ENCODE peak calls at places on chromosomes 12 and 14, in ten cellular contexts. E, V, A, B, F, L, C, U, X and R are unnamed samples.

GRCh38 chr14:69692542-69693053 is 74.3 kb upstream of the SRSF5 start:
- DNase-seq in E (no peak), V (no peak), A (no peak), B (no peak), F (no peak), L (no peak), C (no peak), U (no peak), X (no peak), R (no peak)

GRCh38 chr14:88791629-88792571 is 853 bp downstream of the EML5 start:
- DNase-seq in E (peak), V (peak), A (no peak), B (no peak), F (peak), L (no peak), C (peak), U (peak), X (no peak), R (no peak)

GRCh38 chr14:70821916-70822705 is 12.8 kb upstream of the MAP3K9 start:
- DNase-seq in E (peak), V (peak), A (peak), B (no peak), F (peak), L (peak), C (peak), U (peak), X (no peak), R (no peak)

GRCh38 chr12:51242150-51242549 is 3.5 kb downstream of the DAZAP2 start:
- DNase-seq in E (no peak), V (no peak), A (no peak), B (no peak), F (no peak), L (no peak), C (no peak), U (no peak), X (no peak), R (no peak)

GRCh38 chr12:16756833-16757552 is 151.0 kb upstream of the LMO3 start:
- DNase-seq in E (no peak), V (no peak), A (no peak), B (no peak), F (no peak), L (no peak), C (no peak), U (peak), X (no peak), R (no peak)

GRCh38 chr12:94284046-94284445 is 135.7 kb downstream of the PLXNC1 start:
- DNase-seq in E (no peak), V (no peak), A (no peak), B (no peak), F (no peak), L (no peak), C (no peak), U (no peak), X (no peak), R (no peak)

GRCh38 chr12:68189766-68190700 is 30.5 kb upstream of the IFNG start:
- DNase-seq in E (peak), V (no peak), A (no peak), B (no peak), F (no peak), L (no peak), C (peak), U (no peak), X (no peak), R (no peak)

GRCh38 chr12:57899010-57899662 is 42.2 kb upstream of the ATP23 start:
- DNase-seq in E (peak), V (peak), A (peak), B (peak), F (peak), L (peak), C (peak), U (no peak), X (no peak), R (peak)

GRCh38 chr12:111393700-111394275 is 11.9 kb upstream of the SH2B3 start:
- DNase-seq in E (no peak), V (no peak), A (no peak), B (no peak), F (no peak), L (no peak), C (no peak), U (no peak), X (no peak), R (no peak)

GRCh38 chr12:92550234-92550633 is 152.6 kb upstream of the PLEKHG7 start:
- DNase-seq in E (no peak), V (no peak), A (no peak), B (no peak), F (no peak), L (no peak), C (no peak), U (no peak), X (no peak), R (no peak)

GRCh38 chr12:53166837-53167236 is 13.7 kb upstream of the ZNF740 start:
- DNase-seq in E (no peak), V (no peak), A (no peak), B (no peak), F (no peak), L (no peak), C (no peak), U (no peak), X (no peak), R (no peak)

GRCh38 chr14:69694730-69695663 is 71.9 kb upstream of the SRSF5 start:
- DNase-seq in E (peak), V (no peak), A (no peak), B (no peak), F (no peak), L (no peak), C (peak), U (no peak), X (no peak), R (no peak)

GRCh38 chr12:121295123-121295745 is 1.3 kb downstream of the CAMKK2 start:
- DNase-seq in E (no peak), V (no peak), A (no peak), B (no peak), F (peak), L (no peak), C (no peak), U (peak), X (no peak), R (no peak)

GRCh38 chr14:76546426-76547221 is 170.7 kb downstream of the ESRRB start:
- DNase-seq in E (no peak), V (peak), A (no peak), B (no peak), F (peak), L (no peak), C (peak), U (peak), X (no peak), R (no peak)

GRCh38 chr12:109033239-109034196 is 12.7 kb upstream of the SVOP start:
- DNase-seq in E (no peak), V (no peak), A (no peak), B (no peak), F (no peak), L (no peak), C (no peak), U (no peak), X (no peak), R (no peak)

GRCh38 chr12:50057000-50057841 is at the start of gene ASIC1:
- DNase-seq in E (peak), V (peak), A (peak), B (no peak), F (peak), L (peak), C (peak), U (peak), X (no peak), R (peak)

GRCh38 chr14:104396682-104397470 is 182.7 kb upstream of the C14orf180 start:
- DNase-seq in E (no peak), V (no peak), A (no peak), B (no peak), F (no peak), L (no peak), C (no peak), U (no peak), X (no peak), R (no peak)

GRCh38 chr14:105385322-105385637 is 13.1 kb upstream of the TEX22 start:
- DNase-seq in E (no peak), V (no peak), A (no peak), B (no peak), F (no peak), L (no peak), C (no peak), U (no peak), X (no peak), R (no peak)

GRCh38 chr12:86914716-86915115 is 658.5 kb upstream of the MGAT4C start:
- DNase-seq in E (peak), V (no peak), A (peak), B (no peak), F (peak), L (no peak), C (peak), U (peak), X (no peak), R (no peak)

GRCh38 chr14:68283378-68284123 is 464.0 kb downstream of the RAD51B start:
- DNase-seq in E (no peak), V (peak), A (no peak), B (peak), F (peak), L (peak), C (no peak), U (no peak), X (no peak), R (no peak)

GRCh38 chr14:72740504-72740961 is 153.4 kb downstream of the DPF3 start:
- DNase-seq in E (no peak), V (peak), A (no peak), B (no peak), F (no peak), L (no peak), C (no peak), U (no peak), X (no peak), R (no peak)

GRCh38 chr12:2248901-2249381 is 196.2 kb downstream of the CACNA1C start:
- DNase-seq in E (no peak), V (no peak), A (peak), B (no peak), F (peak), L (no peak), C (peak), U (no peak), X (no peak), R (no peak)

GRCh38 chr12:52032431-52032796 is 18.8 kb upstream of the NR4A1 start:
- DNase-seq in E (peak), V (no peak), A (peak), B (no peak), F (no peak), L (peak), C (peak), U (no peak), X (peak), R (no peak)

GRCh38 chr12:47221256-47222023 is 141.7 kb upstream of the AMIGO2 start:
- DNase-seq in E (peak), V (no peak), A (no peak), B (no peak), F (no peak), L (no peak), C (no peak), U (no peak), X (no peak), R (no peak)

GRCh38 chr12:750356-751191 is 1.8 kb upstream of the WNK1 start:
- DNase-seq in E (no peak), V (no peak), A (no peak), B (no peak), F (no peak), L (no peak), C (peak), U (no peak), X (no peak), R (no peak)

GRCh38 chr12:93571854-93572711 is at the start of gene SOCS2:
- DNase-seq in E (peak), V (peak), A (peak), B (no peak), F (peak), L (peak), C (peak), U (peak), X (no peak), R (no peak)

GRCh38 chr12:40336573-40337199 is 111.9 kb downstream of the LRRK2 start:
- DNase-seq in E (peak), V (no peak), A (peak), B (no peak), F (peak), L (no peak), C (peak), U (peak), X (no peak), R (no peak)

GRCh38 chr12:2641761-2642160 is 153.0 kb upstream of the FKBP4 start:
- DNase-seq in E (no peak), V (no peak), A (no peak), B (no peak), F (no peak), L (peak), C (no peak), U (no peak), X (no peak), R (no peak)

GRCh38 chr14:32367501-32367900 is 38.4 kb downstream of the AKAP6 start:
- DNase-seq in E (peak), V (no peak), A (no peak), B (no peak), F (no peak), L (no peak), C (peak), U (no peak), X (no peak), R (no peak)

GRCh38 chr14:20560961-20561360 is at the start of gene RNASE9:
- DNase-seq in E (no peak), V (no peak), A (no peak), B (no peak), F (no peak), L (no peak), C (no peak), U (no peak), X (no peak), R (no peak)

GRCh38 chr12:15122349-15122748 is 98.9 kb downstream of the RERG start:
- DNase-seq in E (no peak), V (no peak), A (no peak), B (no peak), F (no peak), L (no peak), C (no peak), U (no peak), X (no peak), R (no peak)

GRCh38 chr12:15688838-15689237 is 100.3 kb downstream of the EPS8 start:
- DNase-seq in E (peak), V (no peak), A (peak), B (no peak), F (no peak), L (no peak), C (no peak), U (peak), X (no peak), R (no peak)

GRCh38 chr12:80422549-80422948 is 21.5 kb upstream of the PTPRQ start:
- DNase-seq in E (peak), V (no peak), A (peak), B (no peak), F (no peak), L (no peak), C (no peak), U (no peak), X (no peak), R (no peak)

GRCh38 chr14:61111145-61112130 is 130.4 kb downstream of the SLC38A6 start:
- DNase-seq in E (peak), V (no peak), A (no peak), B (no peak), F (no peak), L (no peak), C (no peak), U (no peak), X (no peak), R (no peak)

GRCh38 chr12:109267361-109267760 is 41.7 kb downstream of the FOXN4 start:
- DNase-seq in E (no peak), V (no peak), A (no peak), B (no peak), F (no peak), L (no peak), C (no peak), U (no peak), X (no peak), R (no peak)

GRCh38 chr12:55927588-55928502 is at the start of gene PYM1:
- DNase-seq in E (peak), V (peak), A (peak), B (no peak), F (peak), L (peak), C (peak), U (peak), X (no peak), R (peak)

GRCh38 chr14:99441157-99441870 is 39.3 kb downstream of the SETD3 start:
- DNase-seq in E (no peak), V (no peak), A (no peak), B (no peak), F (no peak), L (no peak), C (no peak), U (peak), X (no peak), R (no peak)